ENCODE peak calls at places on chromosomes 2 and 18, in seven cellular contexts. Y is sigmoid colon; P is right cardiac atrium; A is CD4-positive, alpha-beta memory T cell; O is right lobe of liver; C is AG04450; H is GM23248. R is an unnamed sample.

GRCh38 chr2:234992624-234993349 is 41.0 kb downstream of the SH3BP4 start:
- DNase-seq in H (no peak), P (no peak), C (no peak), Y (no peak), A (no peak), O (no peak), R (no peak)

GRCh38 chr2:148876589-148877402 is 1.8 kb downstream of the KIF5C start:
- DNase-seq in H (peak; percentile 14), Y (no peak), A (peak; percentile 72), C (no peak), P (peak; percentile 72), O (peak; percentile 58), R (peak; percentile 32)

GRCh38 chr18:68426731-68427315 is 288.1 kb downstream of the TMX3 start:
- DNase-seq in Y (no peak), H (peak; percentile 37), P (no peak), A (no peak), C (no peak), O (no peak), R (peak; percentile 66)

GRCh38 chr2:60365556-60365955 is 187.9 kb downstream of the BCL11A start:
- DNase-seq in Y (no peak), C (no peak), P (no peak), H (no peak), A (no peak), O (no peak), R (no peak)

GRCh38 chr2:234363011-234363487 is 133.8 kb downstream of the ARL4C start:
- DNase-seq in H (peak; percentile 36), O (no peak), Y (no peak), A (no peak), C (no peak), P (no peak), R (no peak)

GRCh38 chr2:165373322-165374025 is 96.0 kb upstream of the CSRNP3 start:
- DNase-seq in Y (no peak), P (no peak), H (no peak), C (no peak), A (no peak), O (no peak), R (no peak)

GRCh38 chr2:199160677-199161465 is 296.9 kb downstream of the SATB2 start:
- DNase-seq in O (no peak), P (no peak), H (peak; percentile 89), A (no peak), C (peak; percentile 50), Y (no peak), R (peak; percentile 19)

GRCh38 chr2:15939854-15940660 is at the start of gene MYCN:
- DNase-seq in Y (no peak), H (no peak), O (peak; percentile 63), C (no peak), A (peak; percentile 16), P (peak; percentile 69), R (peak; percentile 87)

GRCh38 chr2:48450256-48450655 is 79.7 kb upstream of the STON1 start:
- DNase-seq in O (no peak), P (no peak), A (no peak), C (no peak), H (no peak), Y (no peak), R (no peak)

GRCh38 chr18:23588836-23589560 is 2.7 kb upstream of the NPC1 start:
- DNase-seq in P (no peak), Y (no peak), C (no peak), H (no peak), A (no peak), O (no peak), R (no peak)

GRCh38 chr2:156333951-156334495 is 1.5 kb upstream of the NR4A2 start:
- DNase-seq in A (no peak), H (peak; percentile 89), Y (peak; percentile 89), C (no peak), O (peak; percentile 84), P (peak; percentile 89), R (peak; percentile 70)

GRCh38 chr2:85642725-85643124 is 25.3 kb downstream of the SFTPB start:
- DNase-seq in P (no peak), A (no peak), O (no peak), H (no peak), C (no peak), Y (no peak), R (no peak)

GRCh38 chr2:84947010-84947593 is 23.9 kb upstream of the KCMF1 start:
- DNase-seq in A (no peak), P (no peak), Y (no peak), O (no peak), C (no peak), H (no peak), R (no peak)

GRCh38 chr2:196927318-196928225 is 1.1 kb upstream of the PGAP1 start:
- DNase-seq in H (peak; percentile 79), O (no peak), C (peak; percentile 55), Y (no peak), A (peak; percentile 61), P (no peak), R (peak; percentile 43)

GRCh38 chr18:22723221-22723620 is 209.9 kb upstream of the RBBP8 start:
- DNase-seq in Y (no peak), H (no peak), O (no peak), P (no peak), A (no peak), C (no peak), R (no peak)

GRCh38 chr2:184756885-184757284 is 158.6 kb downstream of the ZNF804A start:
- DNase-seq in Y (no peak), A (no peak), P (no peak), H (no peak), O (no peak), C (no peak), R (peak; percentile 27)

GRCh38 chr2:59936031-59936430 is 617.4 kb downstream of the BCL11A start:
- DNase-seq in C (no peak), A (no peak), O (no peak), H (no peak), Y (no peak), P (no peak), R (no peak)

GRCh38 chr2:149735237-149735958 is 147.8 kb upstream of the MMADHC start:
- DNase-seq in O (no peak), P (no peak), Y (no peak), C (no peak), H (no peak), A (no peak), R (no peak)

GRCh38 chr2:127025357-127026062 is 81.4 kb downstream of the BIN1 start:
- DNase-seq in A (peak; percentile 78), Y (peak; percentile 86), O (peak; percentile 72), C (peak; percentile 82), P (peak; percentile 89), H (peak; percentile 89), R (peak; percentile 46)

DNA sequence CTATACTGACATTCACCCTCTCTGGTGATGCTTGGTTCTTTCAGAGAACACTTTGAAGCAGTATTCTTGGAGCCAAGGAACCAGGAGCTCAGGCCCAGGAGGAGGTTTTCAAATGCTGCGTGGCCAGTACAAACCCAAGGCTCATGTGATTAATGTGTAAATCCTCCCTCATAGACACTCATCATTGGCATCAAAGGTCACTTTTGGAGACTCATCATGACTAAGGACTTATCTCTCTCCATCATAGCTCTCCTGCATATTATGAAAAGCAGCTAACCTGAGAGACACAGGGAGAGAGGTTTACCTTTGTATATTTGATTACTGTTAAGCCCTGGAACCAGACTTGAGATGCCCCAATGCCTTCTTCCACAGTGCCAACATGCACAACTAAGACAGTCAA is 115.3 kb upstream of the SRD5A2 start:
- DNase-seq in Y (no peak), A (no peak), C (no peak), O (no peak), P (no peak), H (no peak), R (no peak)
- H3K9me3 ChIP-seq in Y (peaks cover 48% of the 10 kb centered on the region), A (peaks cover 35% of the 10 kb centered on the region), C (peaks cover 24% of the 10 kb centered on the region), O (peaks cover 15% of the 10 kb centered on the region), P (peaks cover 16% of the 10 kb centered on the region), H (peaks cover 3% of the 10 kb centered on the region), R (peaks cover 2% of the 10 kb centered on the region)

DNA sequence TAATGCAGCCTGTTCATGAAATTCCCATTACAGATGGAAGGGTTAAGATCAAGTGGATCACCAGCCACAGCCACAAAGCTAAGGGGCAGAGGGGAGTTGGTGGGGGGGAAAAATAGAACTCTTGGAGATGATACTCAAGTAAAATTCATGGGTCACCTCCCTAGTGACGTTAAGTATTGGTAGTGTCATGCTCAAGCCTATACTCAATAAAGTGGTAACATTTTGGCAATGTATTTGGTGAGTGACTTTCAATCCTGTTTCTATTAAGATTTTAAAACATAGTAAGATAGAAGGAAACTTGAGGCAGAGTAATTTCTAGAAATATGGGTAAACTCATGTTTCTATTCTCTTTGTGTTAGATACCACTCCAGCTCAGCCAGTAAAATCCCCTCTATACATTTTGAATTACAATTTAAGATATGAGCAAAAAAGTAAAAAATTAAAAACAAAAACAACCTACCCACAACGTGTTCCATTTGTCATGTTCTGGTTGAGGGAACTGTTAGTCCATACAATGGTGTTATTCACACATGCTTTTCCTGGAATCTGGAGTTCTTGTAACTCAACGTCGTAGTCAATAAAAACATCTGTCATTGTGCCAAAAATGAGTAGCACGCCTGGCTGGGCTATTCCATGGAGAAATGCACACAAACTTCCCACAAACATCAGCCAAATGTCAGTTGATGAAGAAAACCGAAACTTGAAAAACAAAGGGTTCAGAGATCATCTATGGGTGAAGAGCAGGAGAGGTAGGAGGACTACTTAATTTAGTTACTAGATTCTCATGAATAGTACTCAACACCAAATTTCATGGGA is 18.1 kb downstream of the ABCB11 start:
- DNase-seq in Y (no peak), O (no peak), P (no peak), A (no peak), C (no peak), H (no peak), R (no peak)
- H3K9me3 ChIP-seq in Y (no peaks in the 10 kb centered on the region), O (no peaks in the 10 kb centered on the region), P (no peaks in the 10 kb centered on the region), A (no peaks in the 10 kb centered on the region), C (no peaks in the 10 kb centered on the region), H (no peaks in the 10 kb centered on the region), R (no peaks in the 10 kb centered on the region)

GRCh38 chr18:195651-196050 is 37.3 kb downstream of the USP14 start:
- DNase-seq in H (no peak), C (no peak), Y (no peak), O (no peak), A (no peak), P (no peak), R (no peak)

GRCh38 chr18:199768-200167 is 41.4 kb downstream of the USP14 start:
- DNase-seq in A (no peak), Y (no peak), H (no peak), C (no peak), P (no peak), O (no peak), R (no peak)

GRCh38 chr18:199214-199613 is 40.9 kb downstream of the USP14 start:
- DNase-seq in O (no peak), C (no peak), P (no peak), A (no peak), Y (no peak), H (no peak), R (no peak)
- H3K9me3 ChIP-seq in O (no peaks in the 10 kb centered on the region), C (no peaks in the 10 kb centered on the region), P (no peaks in the 10 kb centered on the region), A (no peaks in the 10 kb centered on the region), Y (no peaks in the 10 kb centered on the region), H (no peaks in the 10 kb centered on the region), R (no peaks in the 10 kb centered on the region)

GRCh38 chr18:55764382-55764781 is 176.4 kb upstream of the TCF4 start:
- DNase-seq in C (no peak), A (no peak), Y (no peak), H (no peak), O (no peak), P (no peak), R (no peak)
- H3K9me3 ChIP-seq in C (no peaks in the 10 kb centered on the region), A (no peaks in the 10 kb centered on the region), Y (no peaks in the 10 kb centered on the region), H (no peaks in the 10 kb centered on the region), O (no peaks in the 10 kb centered on the region), P (no peaks in the 10 kb centered on the region), R (no peaks in the 10 kb centered on the region)

R was measured in small intestine.